ENCODE peak calls at places on chromosome 6, in nine cellular contexts. One of them, this sample, is unnamed.

GRCh38 chr6:27251672-27252251 is 4.3 kb downstream of the PRSS16 start:
- DNase-seq in GM10248: peak
- DNase-seq in WTC11: peak
- DNase-seq in kidney: peak
- DNase-seq in EL: peak
- DNase-seq in AG10803: peak
- DNase-seq in lower lobe of right lung: peak
- DNase-seq in GM13977: peak
- DNase-seq in brain microvascular endothelial cell: peak
- DNase-seq in this sample: peak

GRCh38 chr6:139242457-139243240 is 49.1 kb downstream of the TXLNB start:
- DNase-seq in GM10248: no peak
- DNase-seq in WTC11: no peak
- DNase-seq in kidney: no peak
- DNase-seq in EL: no peak
- DNase-seq in AG10803: no peak
- DNase-seq in lower lobe of right lung: no peak
- DNase-seq in GM13977: no peak
- DNase-seq in brain microvascular endothelial cell: no peak
- DNase-seq in this sample: no peak

GRCh38 chr6:3872370-3872854 is 23.2 kb downstream of the FAM50B start:
- DNase-seq in GM10248: no peak
- DNase-seq in WTC11: no peak
- DNase-seq in kidney: no peak
- DNase-seq in EL: no peak
- DNase-seq in AG10803: no peak
- DNase-seq in lower lobe of right lung: no peak
- DNase-seq in GM13977: no peak
- DNase-seq in brain microvascular endothelial cell: no peak
- DNase-seq in this sample: no peak

GRCh38 chr6:16109659-16110300 is 19.1 kb upstream of the MYLIP start:
- DNase-seq in GM10248: no peak
- DNase-seq in WTC11: no peak
- DNase-seq in kidney: no peak
- DNase-seq in EL: no peak
- DNase-seq in AG10803: no peak
- DNase-seq in lower lobe of right lung: no peak
- DNase-seq in GM13977: no peak
- DNase-seq in brain microvascular endothelial cell: no peak
- DNase-seq in this sample: no peak

GRCh38 chr6:72522735-72523141 is 99.1 kb upstream of the KCNQ5 start:
- DNase-seq in GM10248: peak
- DNase-seq in WTC11: peak
- DNase-seq in kidney: no peak
- DNase-seq in EL: no peak
- DNase-seq in AG10803: no peak
- DNase-seq in lower lobe of right lung: no peak
- DNase-seq in GM13977: no peak
- DNase-seq in brain microvascular endothelial cell: no peak
- DNase-seq in this sample: no peak

GRCh38 chr6:33677153-33677660 is 34.3 kb downstream of the UQCC2 start:
- DNase-seq in GM10248: no peak
- DNase-seq in WTC11: no peak
- DNase-seq in kidney: no peak
- DNase-seq in EL: peak
- DNase-seq in AG10803: peak
- DNase-seq in lower lobe of right lung: no peak
- DNase-seq in GM13977: no peak
- DNase-seq in brain microvascular endothelial cell: no peak
- DNase-seq in this sample: no peak

GRCh38 chr6:41565701-41566100 is 19.5 kb downstream of the FOXP4 start:
- DNase-seq in GM10248: no peak
- DNase-seq in WTC11: no peak
- DNase-seq in kidney: no peak
- DNase-seq in EL: no peak
- DNase-seq in AG10803: no peak
- DNase-seq in lower lobe of right lung: no peak
- DNase-seq in GM13977: no peak
- DNase-seq in brain microvascular endothelial cell: no peak
- DNase-seq in this sample: peak

GRCh38 chr6:56637640-56638039 is 5.0 kb downstream of the DST start:
- DNase-seq in GM10248: peak
- DNase-seq in WTC11: no peak
- DNase-seq in kidney: no peak
- DNase-seq in EL: peak
- DNase-seq in AG10803: peak
- DNase-seq in lower lobe of right lung: no peak
- DNase-seq in GM13977: peak
- DNase-seq in brain microvascular endothelial cell: peak
- DNase-seq in this sample: no peak

GRCh38 chr6:116969211-116969863 is 92.3 kb downstream of the RFX6 start:
- DNase-seq in GM10248: peak
- DNase-seq in WTC11: no peak
- DNase-seq in kidney: no peak
- DNase-seq in EL: peak
- DNase-seq in AG10803: peak
- DNase-seq in lower lobe of right lung: no peak
- DNase-seq in GM13977: peak
- DNase-seq in brain microvascular endothelial cell: peak
- DNase-seq in this sample: no peak

GRCh38 chr6:47083586-47084047 is 41.5 kb upstream of the ADGRF1 start:
- DNase-seq in GM10248: no peak
- DNase-seq in WTC11: no peak
- DNase-seq in kidney: peak
- DNase-seq in EL: peak
- DNase-seq in AG10803: peak
- DNase-seq in lower lobe of right lung: peak
- DNase-seq in GM13977: no peak
- DNase-seq in brain microvascular endothelial cell: peak
- DNase-seq in this sample: peak

GRCh38 chr6:143196525-143197225 is 136.0 kb downstream of the AIG1 start:
- DNase-seq in GM10248: no peak
- DNase-seq in WTC11: no peak
- DNase-seq in kidney: no peak
- DNase-seq in EL: peak
- DNase-seq in AG10803: peak
- DNase-seq in lower lobe of right lung: no peak
- DNase-seq in GM13977: no peak
- DNase-seq in brain microvascular endothelial cell: peak
- DNase-seq in this sample: no peak

GRCh38 chr6:39432311-39433025 is 110.0 kb upstream of the KCNK16 start:
- DNase-seq in GM10248: no peak
- DNase-seq in WTC11: no peak
- DNase-seq in kidney: no peak
- DNase-seq in EL: peak
- DNase-seq in AG10803: peak
- DNase-seq in lower lobe of right lung: no peak
- DNase-seq in GM13977: no peak
- DNase-seq in brain microvascular endothelial cell: no peak
- DNase-seq in this sample: no peak

GRCh38 chr6:6803180-6803978 is 214.9 kb downstream of the LY86 start:
- DNase-seq in GM10248: peak
- DNase-seq in WTC11: no peak
- DNase-seq in kidney: peak
- DNase-seq in EL: no peak
- DNase-seq in AG10803: no peak
- DNase-seq in lower lobe of right lung: peak
- DNase-seq in GM13977: peak
- DNase-seq in brain microvascular endothelial cell: no peak
- DNase-seq in this sample: no peak

GRCh38 chr6:139490482-139490881 is 116.0 kb upstream of the CITED2 start:
- DNase-seq in GM10248: no peak
- DNase-seq in WTC11: no peak
- DNase-seq in kidney: no peak
- DNase-seq in EL: peak
- DNase-seq in AG10803: peak
- DNase-seq in lower lobe of right lung: no peak
- DNase-seq in GM13977: no peak
- DNase-seq in brain microvascular endothelial cell: no peak
- DNase-seq in this sample: no peak